ENCODE peak calls at places on chromosome 12, in four cellular contexts. M is neural progenitor cell, S is psoas muscle, R is aorta. H is an unnamed sample. For H3K36me3, the result is how much of the 10 kb centered on the place peaks cover.

GRCh38 chr12:50061172-50061571 is 3.8 kb downstream of the ASIC1 start:
- DNase-seq in M (no peak), S (no peak), R (no peak), H (no peak)

GRCh38 chr12:124115976-124116690 is 143.1 kb downstream of the ZNF664 start:
- DNase-seq in M (no peak), S (no peak), R (no peak), H (peak)

GRCh38 chr12:130086777-130087176 is 75.5 kb upstream of the FZD10 start:
- DNase-seq in M (no peak), S (no peak), R (no peak), H (no peak)

GRCh38 chr12:104956870-104957301 is 1.2 kb downstream of the SLC41A2 start:
- DNase-seq in M (no peak), S (no peak), R (no peak), H (no peak)

GRCh38 chr12:3076730-3077571 is at the start of gene TSPAN9:
- DNase-seq in M (peak), S (peak), R (peak), H (peak)

GRCh38 chr12:19064713-19065112 is 64.8 kb upstream of the PLEKHA5 start:
- DNase-seq in M (no peak), S (no peak), R (no peak), H (no peak)

GRCh38 chr12:106288510-106289195 is 13.9 kb upstream of the TCP11L2 start:
- DNase-seq in M (no peak), S (no peak), R (no peak), H (no peak)

GRCh38 chr12:52798003-52798670 is 2.2 kb upstream of the KRT3 start:
- DNase-seq in M (no peak), S (no peak), R (no peak), H (no peak)

GRCh38 chr12:108807996-108808725 is 49.2 kb downstream of the SSH1 start:
- DNase-seq in M (no peak), S (no peak), R (no peak), H (peak)

GRCh38 chr12:32455607-32456063 is 56.3 kb downstream of the FGD4 start:
- DNase-seq in M (peak), S (no peak), R (no peak), H (no peak)

GRCh38 chr12:88977115-88977514 is 375.2 kb downstream of the DUSP6 start:
- DNase-seq in M (no peak), S (no peak), R (no peak), H (no peak)

GRCh38 chr12:54053625-54054441 is at the start of gene HOXC4:
- DNase-seq in M (no peak), S (no peak), R (no peak), H (peak)

GRCh38 chr12:121217066-121217465 is 7.1 kb downstream of the P2RX4 start:
- DNase-seq in M (no peak), S (no peak), R (no peak), H (no peak)

GRCh38 chr12:63397807-63398206 is 246.8 kb upstream of the AVPR1A start:
- DNase-seq in M (no peak), S (no peak), R (no peak), H (no peak)

DNA sequence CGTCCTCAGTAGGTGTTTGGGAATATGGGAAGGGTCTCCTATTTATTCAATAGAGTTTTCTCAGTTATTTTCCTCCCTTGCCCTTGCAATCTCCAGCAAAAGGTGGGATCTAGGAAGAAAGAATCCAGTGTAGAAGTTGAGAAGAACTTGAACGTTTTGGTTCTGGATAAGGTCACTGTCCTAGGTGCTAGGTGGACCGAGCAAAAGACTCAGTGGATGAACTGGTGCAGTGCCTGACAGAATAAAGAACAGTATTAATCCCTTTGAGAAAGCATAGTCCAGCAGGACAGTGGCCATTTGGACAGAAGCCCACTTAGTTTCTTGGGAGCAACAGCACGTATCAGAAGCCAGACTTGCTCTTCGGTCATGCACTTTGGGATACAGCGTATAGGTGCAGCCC is 32.7 kb upstream of the LRTM2 start:
- DNase-seq in M (no peak), S (peak), R (no peak), H (no peak)
- H3K4me3 ChIP-seq in M (no peak), S (no peak), R (no peak), H (no peak)

GRCh38 chr12:13178568-13179158 is 17.9 kb upstream of the EMP1 start:
- DNase-seq in M (no peak), S (peak), R (no peak), H (no peak)

GRCh38 chr12:13179159-13180074 is 17.1 kb upstream of the EMP1 start:
- DNase-seq in M (peak), S (peak), R (peak), H (peak)

GRCh38 chr12:13183621-13184020 is 12.9 kb upstream of the EMP1 start:
- DNase-seq in M (no peak), S (no peak), R (no peak), H (no peak)

GRCh38 chr12:13182881-13183280 is 13.6 kb upstream of the EMP1 start:
- DNase-seq in M (no peak), S (no peak), R (no peak), H (no peak)

GRCh38 chr12:13181375-13182070 is 15.0 kb upstream of the EMP1 start:
- DNase-seq in M (no peak), S (no peak), R (no peak), H (no peak)
- H3K36me3 ChIP-seq in M (under half), S (under half), R (under half), H (under half)

DNA sequence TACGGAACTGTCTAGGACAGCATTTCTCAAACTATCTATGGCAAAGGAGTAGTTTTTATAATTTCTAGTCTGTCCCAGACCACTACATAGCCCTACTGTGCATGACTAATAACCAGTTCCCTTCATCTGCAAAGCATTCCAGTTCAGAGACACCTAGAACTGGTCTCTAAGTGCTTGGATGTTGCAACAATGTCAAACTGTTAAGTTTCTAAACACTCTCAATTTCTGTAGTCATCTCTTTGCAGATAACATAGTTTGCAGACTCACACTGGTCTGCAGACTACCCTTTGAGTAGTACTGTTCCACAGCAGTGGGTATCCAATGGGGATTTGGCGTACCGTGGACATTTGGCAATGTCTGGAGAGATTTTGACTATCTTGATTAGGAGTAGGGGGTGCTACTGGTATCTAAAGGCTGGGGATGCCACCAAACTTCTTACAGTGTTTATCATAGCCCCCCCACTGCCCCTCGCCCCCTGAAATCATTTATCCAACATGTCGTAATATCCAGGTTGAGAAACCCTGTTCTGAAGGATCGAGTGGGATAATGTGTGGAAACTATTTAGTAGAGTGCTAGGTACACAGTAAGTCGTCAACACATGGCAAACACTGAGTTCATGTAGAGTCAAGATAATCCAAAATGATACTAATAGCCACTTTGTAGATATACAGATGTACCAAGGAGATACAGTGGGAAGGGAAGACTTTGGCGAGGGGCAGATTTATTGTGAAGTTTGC is 1.7 kb downstream of the C12orf76 start:
- DNase-seq in M (no peak), S (no peak), R (no peak), H (no peak)
- H3K4me3 ChIP-seq in M (no peak), S (no peak), R (no peak), H (no peak)

DNA sequence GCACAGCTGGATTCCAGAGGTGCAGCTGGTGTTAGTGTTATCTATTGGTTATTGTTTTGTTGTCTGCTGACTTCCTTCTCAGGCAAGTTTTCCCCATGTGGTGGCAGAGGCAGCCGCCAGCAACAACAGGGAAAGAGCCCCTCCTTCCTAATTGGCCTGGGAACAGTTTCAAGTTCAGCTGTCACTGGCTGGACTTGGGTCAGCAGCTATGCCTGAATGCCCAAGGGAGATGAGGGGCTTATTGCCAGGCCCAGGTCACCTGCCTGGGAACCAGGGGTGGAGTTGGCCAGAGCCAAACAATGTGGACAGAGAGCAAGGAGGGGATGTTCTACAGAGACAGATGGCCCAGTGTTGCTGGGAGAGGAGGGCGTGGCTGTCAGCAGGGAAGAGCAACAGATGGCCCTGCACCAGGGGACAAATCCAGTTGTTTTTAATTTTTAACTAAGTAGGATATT is 38.3 kb downstream of the TPCN1 start:
- DNase-seq in M (no peak), S (peak), R (peak), H (no peak)
- H3K36me3 ChIP-seq in M (under half), S (under half), R (under half), H (under half)

GRCh38 chr12:70197362-70197744 is 45.9 kb upstream of the CNOT2 start:
- DNase-seq in M (no peak), S (no peak), R (no peak), H (no peak)
- H3K4me3 ChIP-seq in M (no peak), S (no peak), R (no peak), H (no peak)

DNA sequence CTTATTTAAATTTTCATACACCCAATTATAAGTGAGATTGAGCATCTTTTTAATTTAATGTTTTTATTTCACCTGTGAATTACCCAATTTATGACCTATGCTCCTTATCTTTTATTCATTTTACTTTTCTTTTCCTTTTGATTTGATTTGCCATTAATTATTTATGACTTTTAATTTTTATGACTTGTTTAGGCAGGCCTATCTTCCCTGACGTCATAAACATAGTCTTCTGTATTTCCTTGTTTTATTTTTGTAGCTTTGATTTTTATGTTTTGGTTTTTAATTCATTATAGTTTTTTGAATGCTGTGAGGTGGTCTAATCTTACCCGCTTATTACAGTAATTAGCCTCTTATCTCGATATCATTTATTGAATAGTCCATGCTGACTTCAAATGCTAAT is 467.1 kb upstream of the FAR2 start:
- DNase-seq in M (no peak), S (no peak), R (no peak), H (no peak)
- H3K36me3 ChIP-seq in M (under half), S (under half), R (under half), H (under half)

DNA sequence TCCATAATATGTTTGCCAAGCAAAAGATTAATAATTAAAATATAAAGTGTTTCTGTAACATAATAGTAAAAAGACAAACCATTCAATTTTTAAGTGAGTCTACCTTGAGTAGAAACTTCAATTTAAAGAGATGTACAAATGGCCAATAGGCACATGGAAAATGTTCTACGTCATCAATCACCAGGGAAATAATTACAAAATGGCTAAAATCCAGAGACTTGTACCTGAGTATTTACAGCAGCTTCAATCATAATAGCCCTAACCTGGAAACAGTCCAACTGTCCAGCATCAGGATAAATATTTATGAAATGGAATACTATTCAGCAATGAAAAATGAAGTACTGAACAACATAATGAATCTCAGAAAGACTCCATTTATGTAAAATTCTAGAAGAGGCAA is 95.5 kb upstream of the FAR2 start:
- DNase-seq in M (no peak), S (no peak), R (no peak), H (no peak)
- H3K4me3 ChIP-seq in M (no peak), S (no peak), R (no peak), H (no peak)

DNA sequence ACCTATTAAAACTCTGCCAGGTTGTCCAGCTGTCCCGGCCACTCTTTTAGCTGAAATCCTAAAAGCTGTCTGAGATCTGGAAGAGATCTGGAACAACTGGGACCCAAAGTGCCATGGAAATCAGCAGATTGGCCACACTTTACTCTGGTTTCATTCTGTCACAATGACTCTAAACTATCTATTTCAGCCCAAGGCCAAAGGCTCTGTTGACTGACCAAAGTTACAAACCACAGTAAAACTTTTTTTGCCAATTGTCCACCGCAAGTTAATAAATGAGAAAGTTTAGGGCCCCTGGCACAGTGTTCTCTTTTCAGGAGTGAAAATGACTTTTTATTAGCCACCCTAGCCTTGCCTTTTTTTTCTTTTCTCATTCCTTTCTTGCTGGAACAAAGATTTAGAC is 113.4 kb upstream of the CPM start:
- DNase-seq in M (no peak), S (no peak), R (no peak), H (no peak)
- H3K36me3 ChIP-seq in M (under half), S (under half), R (under half), H (under half)

DNA sequence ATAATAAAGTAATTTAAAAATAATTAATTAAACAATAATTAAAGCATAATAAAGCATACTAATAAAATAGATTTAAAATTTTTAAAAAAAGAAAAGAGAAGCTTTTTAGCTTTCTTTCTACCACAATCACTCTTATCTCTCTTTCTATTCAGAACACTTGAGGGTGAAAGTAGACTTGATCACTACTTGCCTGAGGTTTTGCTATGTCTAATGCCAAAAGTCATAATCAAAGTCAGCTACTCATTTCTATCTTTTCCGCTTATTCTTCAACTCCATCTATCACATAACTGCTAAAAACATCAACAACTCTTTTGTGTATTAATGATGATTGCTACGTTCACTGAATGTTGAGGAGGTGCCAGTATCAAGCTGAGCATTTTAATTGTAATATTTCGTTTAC is 202.0 kb upstream of the KRR1 start:
- DNase-seq in M (no peak), S (no peak), R (no peak), H (no peak)
- H3K4me3 ChIP-seq in M (no peak), S (no peak), R (no peak), H (no peak)